ENCODE peak calls at places on chromosomes 11 and 22, in seven cellular contexts. K, V, Y, A, L, W and S are unnamed samples.

GRCh38 chr11:102603091-102603490 is 22.0 kb downstream of the MMP20 start:
- DNase-seq in K (peak), V (no peak), Y (peak), A (no peak), L (no peak), W (peak), S (no peak)

GRCh38 chr11:69242583-69242940 is 51.4 kb upstream of the MYEOV start:
- DNase-seq in K (no peak), V (no peak), Y (no peak), A (no peak), L (no peak), W (no peak), S (no peak)

GRCh38 chr11:14290422-14290821 is 68.6 kb downstream of the RRAS2 start:
- DNase-seq in K (no peak), V (no peak), Y (no peak), A (no peak), L (no peak), W (no peak), S (no peak)

GRCh38 chr11:73178681-73179080 is 36.6 kb upstream of the FCHSD2 start:
- DNase-seq in K (no peak), V (no peak), Y (no peak), A (no peak), L (no peak), W (no peak), S (no peak)

GRCh38 chr11:125337836-125338235 is 158.2 kb downstream of the FEZ1 start:
- DNase-seq in K (no peak), V (no peak), Y (no peak), A (no peak), L (no peak), W (peak), S (no peak)

GRCh38 chr22:46934746-46935491 is 172.5 kb downstream of the TBC1D22A start:
- DNase-seq in K (peak), V (no peak), Y (peak), A (no peak), L (no peak), W (peak), S (no peak)

GRCh38 chr11:2207773-2208621 is 36.4 kb upstream of the TH start:
- DNase-seq in K (peak), V (no peak), Y (peak), A (no peak), L (no peak), W (no peak), S (no peak)

GRCh38 chr22:46611189-46611588 is 9.0 kb upstream of the GRAMD4 start:
- DNase-seq in K (no peak), V (no peak), Y (no peak), A (no peak), L (no peak), W (no peak), S (no peak)

GRCh38 chr22:27761652-27762051 is 39.9 kb downstream of the MN1 start:
- DNase-seq in K (no peak), V (no peak), Y (no peak), A (no peak), L (no peak), W (no peak), S (no peak)

GRCh38 chr22:33811686-33812085 is 108.6 kb downstream of the LARGE1 start:
- DNase-seq in K (no peak), V (no peak), Y (peak), A (no peak), L (no peak), W (peak), S (no peak)

GRCh38 chr22:19713650-19714319 is 518 bp upstream of the SEPTIN5 start:
- DNase-seq in K (no peak), V (peak), Y (no peak), A (peak), L (no peak), W (peak), S (no peak)

GRCh38 chr11:123797065-123797940 is 8.8 kb downstream of the OR6M1 start:
- DNase-seq in K (no peak), V (peak), Y (peak), A (no peak), L (no peak), W (no peak), S (no peak)

GRCh38 chr22:19530751-19531150 is 6.5 kb upstream of the CLDN5 start:
- DNase-seq in K (no peak), V (no peak), Y (no peak), A (no peak), L (no peak), W (no peak), S (no peak)

GRCh38 chr22:47200273-47201051 is 438.0 kb downstream of the TBC1D22A start:
- DNase-seq in K (no peak), V (no peak), Y (peak), A (no peak), L (no peak), W (peak), S (no peak)

GRCh38 chr11:107999759-108000455 is 8.8 kb upstream of the CUL5 start:
- DNase-seq in K (peak), V (no peak), Y (no peak), A (no peak), L (peak), W (peak), S (peak)

GRCh38 chr11:17934194-17934593 is 78.7 kb downstream of the SERGEF start:
- DNase-seq in K (no peak), V (no peak), Y (no peak), A (no peak), L (no peak), W (no peak), S (no peak)

GRCh38 chr22:27681037-27681436 is 120.5 kb downstream of the MN1 start:
- DNase-seq in K (no peak), V (no peak), Y (no peak), A (no peak), L (no peak), W (no peak), S (no peak)

GRCh38 chr11:68312780-68313573 is 586 bp downstream of the LRP5 start:
- DNase-seq in K (no peak), V (peak), Y (peak), A (no peak), L (no peak), W (peak), S (peak)

GRCh38 chr11:123103326-123103980 is 41.5 kb upstream of the HSPA8 start:
- DNase-seq in K (peak), V (no peak), Y (peak), A (no peak), L (no peak), W (peak), S (peak)

GRCh38 chr11:18080451-18080850 is 25.4 kb downstream of the SAAL1 start:
- DNase-seq in K (no peak), V (no peak), Y (no peak), A (no peak), L (no peak), W (no peak), S (no peak)

GRCh38 chr11:67276821-67277230 is 10.6 kb downstream of the GRK2 start:
- DNase-seq in K (no peak), V (peak), Y (peak), A (peak), L (no peak), W (peak), S (peak)

GRCh38 chr11:103682318-103683184 is 353.9 kb upstream of the DDI1 start:
- DNase-seq in K (peak), V (peak), Y (peak), A (no peak), L (peak), W (peak), S (peak)

GRCh38 chr11:119356349-119357031 is 10.0 kb upstream of the MFRP start:
- DNase-seq in K (no peak), V (no peak), Y (no peak), A (peak), L (peak), W (peak), S (peak)

GRCh38 chr11:20159680-20160381 is 444 bp downstream of the DBX1 start:
- DNase-seq in K (no peak), V (peak), Y (no peak), A (no peak), L (no peak), W (no peak), S (no peak)

GRCh38 chr22:27420817-27421361 is 380.7 kb downstream of the MN1 start:
- DNase-seq in K (peak), V (peak), Y (peak), A (no peak), L (no peak), W (peak), S (no peak)

GRCh38 chr11:134637091-134638015 is 225.3 kb upstream of the B3GAT1 start:
- DNase-seq in K (no peak), V (no peak), Y (no peak), A (no peak), L (no peak), W (no peak), S (no peak)

GRCh38 chr11:47259178-47259977 is 1.6 kb downstream of the NR1H3 start:
- DNase-seq in K (no peak), V (no peak), Y (no peak), A (no peak), L (no peak), W (peak), S (peak)

GRCh38 chr22:41820447-41820846 is 12.5 kb upstream of the SREBF2 start:
- DNase-seq in K (no peak), V (no peak), Y (no peak), A (no peak), L (no peak), W (no peak), S (no peak)

GRCh38 chr11:130278151-130278550 is 36.6 kb downstream of the ZBTB44 start:
- DNase-seq in K (no peak), V (no peak), Y (no peak), A (no peak), L (no peak), W (no peak), S (no peak)

GRCh38 chr22:46737105-46737975 is 712 bp downstream of the CERK start:
- DNase-seq in K (no peak), V (peak), Y (peak), A (peak), L (no peak), W (peak), S (peak)

GRCh38 chr11:47961383-47961782 is 19.0 kb upstream of the PTPRJ start:
- DNase-seq in K (no peak), V (no peak), Y (no peak), A (no peak), L (no peak), W (no peak), S (no peak)

GRCh38 chr11:35158371-35159081 is 19.6 kb downstream of the CD44 start:
- DNase-seq in K (peak), V (no peak), Y (no peak), A (peak), L (no peak), W (peak), S (no peak)

GRCh38 chr11:1825039-1825740 is 9.6 kb upstream of the SYT8 start:
- DNase-seq in K (no peak), V (peak), Y (peak), A (no peak), L (no peak), W (no peak), S (no peak)

GRCh38 chr11:10651579-10652361 is 41.8 kb downstream of the IRAG1 start:
- DNase-seq in K (no peak), V (no peak), Y (no peak), A (no peak), L (no peak), W (no peak), S (no peak)

GRCh38 chr22:44684506-44685383 is 17.3 kb upstream of the PRR5 start:
- DNase-seq in K (peak), V (peak), Y (peak), A (peak), L (peak), W (peak), S (peak)

GRCh38 chr11:95245038-95245437 is 14.0 kb upstream of the SESN3 start:
- DNase-seq in K (peak), V (no peak), Y (no peak), A (no peak), L (no peak), W (peak), S (no peak)

GRCh38 chr11:87259731-87260130 is 222.0 kb downstream of the TMEM135 start:
- DNase-seq in K (no peak), V (no peak), Y (no peak), A (no peak), L (no peak), W (no peak), S (no peak)

GRCh38 chr11:84468255-84468654 is 1158.9 kb downstream of the DLG2 start:
- DNase-seq in K (no peak), V (no peak), Y (no peak), A (no peak), L (no peak), W (no peak), S (no peak)

GRCh38 chr22:47090591-47091240 is 328.3 kb downstream of the TBC1D22A start:
- DNase-seq in K (peak), V (no peak), Y (no peak), A (peak), L (peak), W (peak), S (no peak)

GRCh38 chr11:9357041-9357440 is 27.4 kb upstream of the IPO7 start:
- DNase-seq in K (no peak), V (no peak), Y (no peak), A (no peak), L (no peak), W (no peak), S (no peak)
- H3K27ac ChIP-seq in K (no peak), V (no peak), Y (no peak), A (no peak), L (no peak), W (no peak), S (no peak)

GRCh38 chr11:90135016-90135415 is 553 bp downstream of the NAALAD2 start:
- DNase-seq in K (no peak), V (no peak), Y (no peak), A (no peak), L (no peak), W (peak), S (no peak)
- H3K4me3 ChIP-seq in K (peak), V (peak), Y (no peak), A (no peak), L (no peak), W (peak), S (no peak)

GRCh38 chr11:112115389-112115788 is 28.7 kb downstream of the SDHD start:
- DNase-seq in K (no peak), V (no peak), Y (no peak), A (no peak), L (no peak), W (no peak), S (no peak)

GRCh38 chr11:112114460-112114859 is 27.8 kb downstream of the SDHD start:
- DNase-seq in K (no peak), V (no peak), Y (no peak), A (no peak), L (no peak), W (no peak), S (no peak)

GRCh38 chr11:112118176-112118575 is 31.5 kb downstream of the SDHD start:
- DNase-seq in K (no peak), V (no peak), Y (no peak), A (no peak), L (no peak), W (no peak), S (no peak)

GRCh38 chr11:112113539-112114457 is 27.1 kb downstream of the SDHD start:
- DNase-seq in K (peak), V (no peak), Y (no peak), A (no peak), L (no peak), W (peak), S (peak)
- H3K27ac ChIP-seq in K (no peak), V (no peak), Y (no peak), A (no peak), L (no peak), W (no peak), S (no peak)

GRCh38 chr22:22752556-22753477 is 108.4 kb downstream of the GGTLC2 start:
- DNase-seq in K (peak), V (no peak), Y (peak), A (peak), L (no peak), W (peak), S (peak)
- H3K4me3 ChIP-seq in K (no peak), V (no peak), Y (no peak), A (no peak), L (peak), W (no peak), S (no peak)

GRCh38 chr11:62464655-62465054 is 45.8 kb downstream of the SCGB1A1 start:
- DNase-seq in K (no peak), V (no peak), Y (no peak), A (no peak), L (no peak), W (no peak), S (no peak)
- H3K27ac ChIP-seq in K (no peak), V (no peak), Y (no peak), A (no peak), L (no peak), W (no peak), S (no peak)

GRCh38 chr22:30306629-30307016 is 17.3 kb upstream of the CASTOR1 start:
- DNase-seq in K (no peak), V (no peak), Y (no peak), A (peak), L (no peak), W (no peak), S (no peak)
- H3K4me3 ChIP-seq in K (no peak), V (no peak), Y (no peak), A (no peak), L (peak), W (no peak), S (peak)